ENCODE peak calls at places on chromosome 5, in four cellular contexts. W is HFF-Myc, Q is transverse colon, N is AG04450. S is an unnamed sample.

GRCh38 chr5:176601901-176602300 is 8.1 kb downstream of the GPRIN1 start:
- DNase-seq in W (no peak), Q (no peak), N (no peak), S (no peak)

GRCh38 chr5:34627794-34628193 is 28.3 kb upstream of the RAI14 start:
- DNase-seq in W (no peak), Q (no peak), N (peak), S (no peak)

GRCh38 chr5:56601641-56602071 is 213.7 kb upstream of the MAP3K1 start:
- DNase-seq in W (no peak), Q (no peak), N (peak), S (no peak)

GRCh38 chr5:76083555-76084495 is 642 bp downstream of the SV2C start:
- DNase-seq in W (no peak), Q (no peak), N (no peak), S (no peak)

GRCh38 chr5:891117-891836 is 1.3 kb downstream of the BRD9 start:
- DNase-seq in W (no peak), Q (peak), N (no peak), S (no peak)

GRCh38 chr5:72046106-72046505 is 61.2 kb upstream of the MAP1B start:
- DNase-seq in W (no peak), Q (no peak), N (no peak), S (no peak)

GRCh38 chr5:117245130-117245529 is 670.5 kb upstream of the SEMA6A start:
- DNase-seq in W (no peak), Q (no peak), N (no peak), S (no peak)

GRCh38 chr5:144352732-144353317 is 182.2 kb downstream of the KCTD16 start:
- DNase-seq in W (no peak), Q (no peak), N (no peak), S (no peak)

GRCh38 chr5:59712836-59713487 is 180.6 kb downstream of the PDE4D start:
- DNase-seq in W (no peak), Q (no peak), N (no peak), S (no peak)

GRCh38 chr5:44542470-44542869 is 153.2 kb upstream of the FGF10 start:
- DNase-seq in W (no peak), Q (no peak), N (no peak), S (no peak)

GRCh38 chr5:160188151-160188967 is 40.9 kb upstream of the FABP6 start:
- DNase-seq in W (peak), Q (peak), N (no peak), S (no peak)

GRCh38 chr5:35754481-35754880 is 102.2 kb upstream of the IL7R start:
- DNase-seq in W (no peak), Q (no peak), N (no peak), S (no peak)

GRCh38 chr5:53167836-53168235 is 58.3 kb upstream of the MOCS2 start:
- DNase-seq in W (no peak), Q (peak), N (no peak), S (no peak)

GRCh38 chr5:163619951-163620350 is 114.5 kb downstream of the MAT2B start:
- DNase-seq in W (no peak), Q (no peak), N (no peak), S (no peak)

GRCh38 chr5:102809033-102809432 is 53.9 kb downstream of the PAM start:
- DNase-seq in W (no peak), Q (no peak), N (no peak), S (no peak)

GRCh38 chr5:14696057-14696456 is 31.5 kb downstream of the OTULIN start:
- DNase-seq in W (no peak), Q (no peak), N (no peak), S (no peak)